ENCODE peak calls at places on chromosomes 4 and X, in ten cellular contexts. J is esophagus squamous epithelium, V is transverse colon, E is sigmoid colon, G is stomach, I is suprapubic skin, X is HCT116, B is heart left ventricle, Q is right lobe of liver, Z is prostate gland. C is an unnamed sample.
A peak's percentile ranks its signal among the peaks of the same experiment; 100 is the strongest.

GRCh38 chr4:4333265-4333706 is 43.2 kb downstream of the ZBTB49 start:
- DNase-seq in J (no peak), V (peak; percentile 26), E (peak; percentile 60), G (peak; percentile 49), I (no peak), X (no peak), B (peak; percentile 57), Q (peak; percentile 75), Z (no peak), C (no peak)

GRCh38 chr4:24121395-24122175 is 231.7 kb upstream of the PPARGC1A start:
- DNase-seq in J (no peak), V (no peak), E (no peak), G (no peak), I (no peak), X (no peak), B (no peak), Q (no peak), Z (no peak), C (no peak)

GRCh38 chr4:73308286-73308685 is 49.7 kb upstream of the ANKRD17 start:
- DNase-seq in J (no peak), V (no peak), E (no peak), G (no peak), I (no peak), X (no peak), B (no peak), Q (no peak), Z (no peak), C (no peak)

GRCh38 chr4:3046149-3046548 is 28.2 kb downstream of the HTT-AS start:
- DNase-seq in J (no peak), V (no peak), E (no peak), G (no peak), I (no peak), X (no peak), B (no peak), Q (no peak), Z (no peak), C (no peak)

GRCh38 chrX:36844857-36845256 is 163.3 kb upstream of the FAM47C start:
- DNase-seq in J (no peak), V (no peak), E (no peak), G (no peak), I (no peak), X (no peak), B (no peak), Q (no peak), Z (no peak), C (no peak)

GRCh38 chr4:138579146-138579545 is 337.0 kb upstream of the SLC7A11 start:
- DNase-seq in J (no peak), V (no peak), E (no peak), G (no peak), I (no peak), X (no peak), B (no peak), Q (no peak), Z (no peak), C (no peak)

GRCh38 chrX:66672106-66672505 is 33.2 kb upstream of the EDA2R start:
- DNase-seq in J (no peak), V (no peak), E (no peak), G (no peak), I (no peak), X (no peak), B (no peak), Q (no peak), Z (no peak), C (no peak)

GRCh38 chrX:69024287-69024686 is 141.0 kb downstream of the PJA1 start:
- DNase-seq in J (no peak), V (no peak), E (no peak), G (no peak), I (no peak), X (no peak), B (no peak), Q (no peak), Z (no peak), C (no peak)

GRCh38 chr4:2469192-2469984 is 482 bp downstream of the RNF4 start:
- DNase-seq in J (peak; percentile 13), V (peak; percentile 72), E (no peak), G (peak; percentile 67), I (no peak), X (no peak), B (peak; percentile 60), Q (peak; percentile 59), Z (peak; percentile 23), C (no peak)

GRCh38 chr4:182778222-182778982 is 138.8 kb downstream of the DCTD start:
- DNase-seq in J (no peak), V (no peak), E (no peak), G (no peak), I (no peak), X (no peak), B (no peak), Q (no peak), Z (no peak), C (no peak)
- TF ChIP-seq POLR2A in J (no peak), V (no peak), E (no peak), G (no peak), I (no peak), X (no peak), B (no peak), Q (no peak), Z (no peak), C (no peak)

GRCh38 chr4:109462297-109462696 is 28.7 kb downstream of the SEC24B start:
- DNase-seq in J (no peak), V (no peak), E (no peak), G (no peak), I (no peak), X (no peak), B (no peak), Q (no peak), Z (no peak), C (no peak)
- H3K27ac ChIP-seq in J (no peak overlapping the region), V (no peak overlapping the region), E (no peak overlapping the region), G (no peak overlapping the region), I (no peak overlapping the region), X (no peak overlapping the region), B (no peak overlapping the region), Q (no peak overlapping the region), Z (no peak overlapping the region), C (no peak overlapping the region)

GRCh38 chrX:133435544-133436124 is 20.3 kb upstream of the GPC4 start:
- DNase-seq in J (no peak), V (no peak), E (no peak), G (no peak), I (no peak), X (no peak), B (no peak), Q (no peak), Z (no peak), C (no peak)

GRCh38 chrX:133440081-133440796 is 24.9 kb upstream of the GPC4 start:
- DNase-seq in J (no peak), V (no peak), E (no peak), G (no peak), I (no peak), X (no peak), B (no peak), Q (no peak), Z (no peak), C (no peak)

GRCh38 chrX:133434197-133434820 is 19.0 kb upstream of the GPC4 start:
- DNase-seq in J (no peak), V (no peak), E (no peak), G (no peak), I (no peak), X (no peak), B (no peak), Q (no peak), Z (no peak), C (no peak)

GRCh38 chrX:133437771-133438170 is 22.5 kb upstream of the GPC4 start:
- DNase-seq in J (no peak), V (no peak), E (no peak), G (no peak), I (no peak), X (no peak), B (no peak), Q (no peak), Z (no peak), C (no peak)

DNA sequence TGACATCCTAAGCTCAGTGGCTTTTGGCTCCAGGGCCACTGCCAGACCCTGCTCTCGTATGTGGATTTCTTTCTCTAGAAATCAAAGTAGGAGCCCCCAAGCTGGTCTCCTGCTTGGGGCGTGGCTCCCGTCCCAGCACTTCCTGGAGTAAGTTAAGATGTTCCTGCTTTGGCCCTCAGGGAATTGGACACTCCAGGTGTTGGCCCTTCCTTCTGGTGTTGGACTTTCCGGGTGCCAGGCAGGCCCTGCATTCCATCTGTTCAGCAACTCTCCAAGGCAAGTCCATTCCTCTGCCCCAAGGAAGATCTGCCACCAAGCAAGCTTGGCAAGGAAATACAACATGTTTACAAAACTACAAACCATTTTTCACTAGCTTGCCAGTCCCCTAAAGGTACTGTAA is 22.1 kb upstream of the GPC4 start:
- DNase-seq in J (no peak), V (no peak), E (no peak), G (no peak), I (no peak), X (no peak), B (no peak), Q (no peak), Z (no peak), C (no peak)
- H3K4me1 ChIP-seq in J (no peaks in the 10 kb centered on the region), V (no peaks in the 10 kb centered on the region), E (no peaks in the 10 kb centered on the region), G (no peaks in the 10 kb centered on the region), I (no peaks in the 10 kb centered on the region), X (no peaks in the 10 kb centered on the region), B (no peaks in the 10 kb centered on the region), Q (no peaks in the 10 kb centered on the region), Z (no peaks in the 10 kb centered on the region), C (no peaks in the 10 kb centered on the region)

GRCh38 chr4:119026662-119027444 is 108.8 kb upstream of the MYOZ2 start:
- DNase-seq in J (no peak), V (peak; percentile 35), E (peak; percentile 90), G (no peak), I (no peak), X (no peak), B (peak; percentile 32), Q (no peak), Z (no peak), C (peak; percentile 52)
- TF ChIP-seq POLR2A in J (peak; percentile 56), V (peak; percentile 69), E (peak; percentile 75), G (no peak), I (peak; percentile 20), X (no peak), B (no peak), Q (no peak), Z (no peak), C (peak; percentile 74)

DNA sequence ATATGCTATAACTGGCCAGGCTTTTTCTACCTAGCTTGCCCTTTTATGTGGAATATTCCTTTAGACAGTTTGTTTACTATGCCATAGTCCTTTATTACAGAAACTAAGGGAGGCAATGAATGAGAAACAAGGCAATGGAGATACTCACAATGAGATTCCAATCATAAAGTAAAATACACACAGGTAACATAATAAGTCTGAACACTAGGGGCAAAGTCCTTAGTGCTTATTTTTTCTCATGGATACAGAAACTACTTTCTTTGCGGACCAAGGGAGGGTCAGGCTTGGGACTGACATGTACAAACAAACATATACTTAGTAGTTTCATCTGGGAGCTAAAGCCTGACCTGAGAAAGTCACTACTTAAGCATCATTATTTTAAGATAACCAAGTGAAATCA is 16.0 kb upstream of the UGT8 start:
- DNase-seq in J (no peak), V (no peak), E (no peak), G (no peak), I (no peak), X (no peak), B (no peak), Q (no peak), Z (no peak), C (no peak)
- H3K27ac ChIP-seq in J (no peak overlapping the region), V (peak overlapping the region; percentile 67), E (no peak overlapping the region), G (no peak overlapping the region), I (no peak overlapping the region), X (no peak overlapping the region), B (no peak overlapping the region), Q (no peak overlapping the region), Z (no peak overlapping the region), C (no peak overlapping the region)